ENCODE peak calls at places on chromosomes 16 and 17, in seven cellular contexts. One of them, this sample, is unnamed.

GRCh38 chr16:27149986-27150385 is 53.3 kb upstream of the KDM8 start:
- DNase-seq in H9: no peak
- DNase-seq in Peyer's patch: no peak
- DNase-seq in endothelial cell: no peak
- DNase-seq in endothelial cell of umbilical vein: no peak
- DNase-seq in cardiac muscle cell: no peak
- DNase-seq in lung: no peak
- DNase-seq in this sample: no peak

GRCh38 chr17:42683407-42684031 is 1.2 kb downstream of the CNTNAP1 start:
- DNase-seq in H9: peak
- DNase-seq in Peyer's patch: no peak
- DNase-seq in endothelial cell: no peak
- DNase-seq in endothelial cell of umbilical vein: peak
- DNase-seq in cardiac muscle cell: no peak
- DNase-seq in lung: no peak
- DNase-seq in this sample: no peak

GRCh38 chr17:64326420-64327054 is 63.5 kb upstream of the TEX2 start:
- DNase-seq in H9: no peak
- DNase-seq in Peyer's patch: no peak
- DNase-seq in endothelial cell: no peak
- DNase-seq in endothelial cell of umbilical vein: peak
- DNase-seq in cardiac muscle cell: no peak
- DNase-seq in lung: peak
- DNase-seq in this sample: peak

GRCh38 chr17:35376245-35376644 is 2.8 kb upstream of the SLFN11 start:
- DNase-seq in H9: no peak
- DNase-seq in Peyer's patch: no peak
- DNase-seq in endothelial cell: no peak
- DNase-seq in endothelial cell of umbilical vein: peak
- DNase-seq in cardiac muscle cell: no peak
- DNase-seq in lung: no peak
- DNase-seq in this sample: no peak

GRCh38 chr17:33521784-33522183 is 228.7 kb upstream of the ASIC2 start:
- DNase-seq in H9: peak
- DNase-seq in Peyer's patch: no peak
- DNase-seq in endothelial cell: peak
- DNase-seq in endothelial cell of umbilical vein: no peak
- DNase-seq in cardiac muscle cell: peak
- DNase-seq in lung: no peak
- DNase-seq in this sample: no peak

GRCh38 chr17:64066709-64067108 is 46.3 kb upstream of the ICAM2 start:
- DNase-seq in H9: no peak
- DNase-seq in Peyer's patch: no peak
- DNase-seq in endothelial cell: no peak
- DNase-seq in endothelial cell of umbilical vein: no peak
- DNase-seq in cardiac muscle cell: no peak
- DNase-seq in lung: no peak
- DNase-seq in this sample: no peak

GRCh38 chr16:54630284-54630967 is 300.2 kb upstream of the IRX5 start:
- DNase-seq in H9: no peak
- DNase-seq in Peyer's patch: no peak
- DNase-seq in endothelial cell: no peak
- DNase-seq in endothelial cell of umbilical vein: no peak
- DNase-seq in cardiac muscle cell: no peak
- DNase-seq in lung: no peak
- DNase-seq in this sample: no peak

GRCh38 chr17:4184811-4185210 is 41.8 kb downstream of the CYB5D2 start:
- DNase-seq in H9: no peak
- DNase-seq in Peyer's patch: no peak
- DNase-seq in endothelial cell: no peak
- DNase-seq in endothelial cell of umbilical vein: no peak
- DNase-seq in cardiac muscle cell: no peak
- DNase-seq in lung: no peak
- DNase-seq in this sample: no peak

GRCh38 chr17:75034236-75034908 is 12.4 kb downstream of the ATP5PD start:
- DNase-seq in H9: peak
- DNase-seq in Peyer's patch: peak
- DNase-seq in endothelial cell: peak
- DNase-seq in endothelial cell of umbilical vein: peak
- DNase-seq in cardiac muscle cell: peak
- DNase-seq in lung: peak
- DNase-seq in this sample: peak

GRCh38 chr16:67207857-67208524 is 9.1 kb downstream of the ELMO3 start:
- DNase-seq in H9: no peak
- DNase-seq in Peyer's patch: no peak
- DNase-seq in endothelial cell: no peak
- DNase-seq in endothelial cell of umbilical vein: no peak
- DNase-seq in cardiac muscle cell: no peak
- DNase-seq in lung: no peak
- DNase-seq in this sample: no peak

GRCh38 chr16:2532494-2533141 is 1.4 kb upstream of the CEMP1 start:
- DNase-seq in H9: peak
- DNase-seq in Peyer's patch: peak
- DNase-seq in endothelial cell: no peak
- DNase-seq in endothelial cell of umbilical vein: peak
- DNase-seq in cardiac muscle cell: peak
- DNase-seq in lung: peak
- DNase-seq in this sample: peak

GRCh38 chr17:38568274-38568673 is 37.5 kb downstream of the SRCIN1 start:
- DNase-seq in H9: peak
- DNase-seq in Peyer's patch: no peak
- DNase-seq in endothelial cell: no peak
- DNase-seq in endothelial cell of umbilical vein: no peak
- DNase-seq in cardiac muscle cell: no peak
- DNase-seq in lung: no peak
- DNase-seq in this sample: no peak

GRCh38 chr17:43562679-43563146 is 16.6 kb upstream of the ETV4 start:
- DNase-seq in H9: no peak
- DNase-seq in Peyer's patch: no peak
- DNase-seq in endothelial cell: no peak
- DNase-seq in endothelial cell of umbilical vein: no peak
- DNase-seq in cardiac muscle cell: peak
- DNase-seq in lung: no peak
- DNase-seq in this sample: no peak

GRCh38 chr17:28925912-28926365 is 23.1 kb upstream of the DHRS13 start:
- DNase-seq in H9: no peak
- DNase-seq in Peyer's patch: no peak
- DNase-seq in endothelial cell: no peak
- DNase-seq in endothelial cell of umbilical vein: peak
- DNase-seq in cardiac muscle cell: no peak
- DNase-seq in lung: no peak
- DNase-seq in this sample: no peak

GRCh38 chr17:73586921-73587680 is 57.1 kb downstream of the SDK2 start:
- DNase-seq in H9: no peak
- DNase-seq in Peyer's patch: no peak
- DNase-seq in endothelial cell: no peak
- DNase-seq in endothelial cell of umbilical vein: no peak
- DNase-seq in cardiac muscle cell: no peak
- DNase-seq in lung: no peak
- DNase-seq in this sample: no peak

GRCh38 chr17:1755993-1756306 is 5.9 kb upstream of the SERPINF1 start:
- DNase-seq in H9: no peak
- DNase-seq in Peyer's patch: no peak
- DNase-seq in endothelial cell: no peak
- DNase-seq in endothelial cell of umbilical vein: no peak
- DNase-seq in cardiac muscle cell: no peak
- DNase-seq in lung: no peak
- DNase-seq in this sample: peak

GRCh38 chr17:42748906-42749798 is 4.3 kb upstream of the EZH1 start:
- DNase-seq in H9: no peak
- DNase-seq in Peyer's patch: no peak
- DNase-seq in endothelial cell: no peak
- DNase-seq in endothelial cell of umbilical vein: no peak
- DNase-seq in cardiac muscle cell: no peak
- DNase-seq in lung: no peak
- DNase-seq in this sample: peak

GRCh38 chr17:58335779-58336455 is 7.3 kb upstream of the TSPOAP1 start:
- DNase-seq in H9: no peak
- DNase-seq in Peyer's patch: peak
- DNase-seq in endothelial cell: no peak
- DNase-seq in endothelial cell of umbilical vein: no peak
- DNase-seq in cardiac muscle cell: no peak
- DNase-seq in lung: no peak
- DNase-seq in this sample: peak

GRCh38 chr16:2156025-2156848 is 655 bp downstream of the TRAF7 start:
- DNase-seq in H9: no peak
- DNase-seq in Peyer's patch: no peak
- DNase-seq in endothelial cell: no peak
- DNase-seq in endothelial cell of umbilical vein: peak
- DNase-seq in cardiac muscle cell: peak
- DNase-seq in lung: no peak
- DNase-seq in this sample: peak

GRCh38 chr17:79066963-79067362 is 7.7 kb upstream of the ENGASE start:
- DNase-seq in H9: no peak
- DNase-seq in Peyer's patch: peak
- DNase-seq in endothelial cell: no peak
- DNase-seq in endothelial cell of umbilical vein: no peak
- DNase-seq in cardiac muscle cell: no peak
- DNase-seq in lung: no peak
- DNase-seq in this sample: peak

GRCh38 chr17:47844814-47845453 is 3.9 kb upstream of the SCRN2 start:
- DNase-seq in H9: no peak
- DNase-seq in Peyer's patch: no peak
- DNase-seq in endothelial cell: no peak
- DNase-seq in endothelial cell of umbilical vein: no peak
- DNase-seq in cardiac muscle cell: no peak
- DNase-seq in lung: no peak
- DNase-seq in this sample: no peak
- TF ChIP-seq CTCF in H9: peak
- TF ChIP-seq CTCF in Peyer's patch: no peak
- TF ChIP-seq CTCF in endothelial cell: peak
- TF ChIP-seq CTCF in endothelial cell of umbilical vein: peak
- TF ChIP-seq CTCF in cardiac muscle cell: peak
- TF ChIP-seq CTCF in lung: no peak
- TF ChIP-seq CTCF in this sample: no peak

GRCh38 chr17:67944035-67944434 is 52.2 kb downstream of the C17orf58 start:
- DNase-seq in H9: no peak
- DNase-seq in Peyer's patch: no peak
- DNase-seq in endothelial cell: no peak
- DNase-seq in endothelial cell of umbilical vein: no peak
- DNase-seq in cardiac muscle cell: no peak
- DNase-seq in lung: no peak
- DNase-seq in this sample: no peak
- TF ChIP-seq CTCF in H9: no peak
- TF ChIP-seq CTCF in Peyer's patch: no peak
- TF ChIP-seq CTCF in endothelial cell: no peak
- TF ChIP-seq CTCF in endothelial cell of umbilical vein: no peak
- TF ChIP-seq CTCF in cardiac muscle cell: no peak
- TF ChIP-seq CTCF in lung: no peak
- TF ChIP-seq CTCF in this sample: no peak

GRCh38 chr17:8222380-8222629 is 11.9 kb upstream of the AURKB start:
- DNase-seq in H9: no peak
- DNase-seq in Peyer's patch: no peak
- DNase-seq in endothelial cell: no peak
- DNase-seq in endothelial cell of umbilical vein: no peak
- DNase-seq in cardiac muscle cell: no peak
- DNase-seq in lung: no peak
- DNase-seq in this sample: no peak

GRCh38 chr17:8223356-8224063 is 13.1 kb upstream of the AURKB start:
- DNase-seq in H9: peak
- DNase-seq in Peyer's patch: no peak
- DNase-seq in endothelial cell: peak
- DNase-seq in endothelial cell of umbilical vein: no peak
- DNase-seq in cardiac muscle cell: peak
- DNase-seq in lung: peak
- DNase-seq in this sample: peak

GRCh38 chr17:8222630-8223355 is 12.4 kb upstream of the AURKB start:
- DNase-seq in H9: peak
- DNase-seq in Peyer's patch: peak
- DNase-seq in endothelial cell: peak
- DNase-seq in endothelial cell of umbilical vein: peak
- DNase-seq in cardiac muscle cell: peak
- DNase-seq in lung: peak
- DNase-seq in this sample: peak

GRCh38 chr17:8221663-8222379 is 11.4 kb upstream of the AURKB start:
- DNase-seq in H9: peak
- DNase-seq in Peyer's patch: peak
- DNase-seq in endothelial cell: peak
- DNase-seq in endothelial cell of umbilical vein: peak
- DNase-seq in cardiac muscle cell: peak
- DNase-seq in lung: peak
- DNase-seq in this sample: peak

GRCh38 chr17:8220783-8221662 is 10.6 kb upstream of the AURKB start:
- DNase-seq in H9: peak
- DNase-seq in Peyer's patch: peak
- DNase-seq in endothelial cell: peak
- DNase-seq in endothelial cell of umbilical vein: peak
- DNase-seq in cardiac muscle cell: peak
- DNase-seq in lung: peak
- DNase-seq in this sample: peak
- TF ChIP-seq CTCF in H9: peak
- TF ChIP-seq CTCF in Peyer's patch: no peak
- TF ChIP-seq CTCF in endothelial cell: no peak
- TF ChIP-seq CTCF in endothelial cell of umbilical vein: no peak
- TF ChIP-seq CTCF in cardiac muscle cell: no peak
- TF ChIP-seq CTCF in lung: no peak
- TF ChIP-seq CTCF in this sample: no peak

GRCh38 chr16:370443-370842 is at the start of gene MRPL28:
- DNase-seq in H9: peak
- DNase-seq in Peyer's patch: peak
- DNase-seq in endothelial cell: peak
- DNase-seq in endothelial cell of umbilical vein: peak
- DNase-seq in cardiac muscle cell: peak
- DNase-seq in lung: peak
- DNase-seq in this sample: peak
- TF ChIP-seq CTCF in H9: no peak
- TF ChIP-seq CTCF in Peyer's patch: no peak
- TF ChIP-seq CTCF in endothelial cell: no peak
- TF ChIP-seq CTCF in endothelial cell of umbilical vein: no peak
- TF ChIP-seq CTCF in cardiac muscle cell: no peak
- TF ChIP-seq CTCF in lung: no peak
- TF ChIP-seq CTCF in this sample: no peak

GRCh38 chr17:62986549-62986948 is 20.5 kb downstream of the TANC2 start:
- DNase-seq in H9: no peak
- DNase-seq in Peyer's patch: no peak
- DNase-seq in endothelial cell: no peak
- DNase-seq in endothelial cell of umbilical vein: no peak
- DNase-seq in cardiac muscle cell: no peak
- DNase-seq in lung: no peak
- DNase-seq in this sample: no peak

GRCh38 chr17:62984801-62985200 is 18.8 kb downstream of the TANC2 start:
- DNase-seq in H9: no peak
- DNase-seq in Peyer's patch: no peak
- DNase-seq in endothelial cell: no peak
- DNase-seq in endothelial cell of umbilical vein: no peak
- DNase-seq in cardiac muscle cell: no peak
- DNase-seq in lung: no peak
- DNase-seq in this sample: no peak

GRCh38 chr17:62981933-62982332 is 15.9 kb downstream of the TANC2 start:
- DNase-seq in H9: no peak
- DNase-seq in Peyer's patch: no peak
- DNase-seq in endothelial cell: no peak
- DNase-seq in endothelial cell of umbilical vein: no peak
- DNase-seq in cardiac muscle cell: no peak
- DNase-seq in lung: no peak
- DNase-seq in this sample: no peak

GRCh38 chr17:62987136-62987535 is 21.1 kb downstream of the TANC2 start:
- DNase-seq in H9: peak
- DNase-seq in Peyer's patch: no peak
- DNase-seq in endothelial cell: no peak
- DNase-seq in endothelial cell of umbilical vein: no peak
- DNase-seq in cardiac muscle cell: no peak
- DNase-seq in lung: no peak
- DNase-seq in this sample: no peak
- TF ChIP-seq CTCF in H9: peak
- TF ChIP-seq CTCF in Peyer's patch: no peak
- TF ChIP-seq CTCF in endothelial cell: peak
- TF ChIP-seq CTCF in endothelial cell of umbilical vein: peak
- TF ChIP-seq CTCF in cardiac muscle cell: peak
- TF ChIP-seq CTCF in lung: no peak
- TF ChIP-seq CTCF in this sample: no peak

GRCh38 chr17:81403040-81403467 is 7.8 kb downstream of the BAHCC1 start:
- DNase-seq in H9: no peak
- DNase-seq in Peyer's patch: no peak
- DNase-seq in endothelial cell: no peak
- DNase-seq in endothelial cell of umbilical vein: no peak
- DNase-seq in cardiac muscle cell: peak
- DNase-seq in lung: no peak
- DNase-seq in this sample: no peak
- TF ChIP-seq CTCF in H9: peak
- TF ChIP-seq CTCF in Peyer's patch: no peak
- TF ChIP-seq CTCF in endothelial cell: no peak
- TF ChIP-seq CTCF in endothelial cell of umbilical vein: no peak
- TF ChIP-seq CTCF in cardiac muscle cell: peak
- TF ChIP-seq CTCF in lung: no peak
- TF ChIP-seq CTCF in this sample: no peak